ENCODE peak calls at places on chromosome 14, in six cellular contexts. D is psoas muscle, C is transverse colon, V is fibroblast of lung, G is MM.1S, Y is HepG2. I is an unnamed sample.

GRCh38 chr14:102063808-102064429 is 22.9 kb downstream of the HSP90AA1 start:
- DNase-seq in D (peak; percentile 6), C (no peak), V (no peak), G (no peak), Y (no peak), I (no peak)

GRCh38 chr14:60753264-60754126 is 18.9 kb downstream of the MNAT1 start:
- DNase-seq in D (no peak), C (peak; percentile 8), V (peak; percentile 66), G (peak; percentile 79), Y (no peak), I (no peak)

GRCh38 chr14:23145794-23146422 is 26.9 kb upstream of the CEBPE start:
- DNase-seq in D (no peak), C (no peak), V (peak; percentile 38), G (no peak), Y (no peak), I (no peak)

GRCh38 chr14:60736494-60736893 is 1.9 kb downstream of the MNAT1 start:
- DNase-seq in D (no peak), C (no peak), V (peak; percentile 60), G (no peak), Y (peak; percentile 71), I (no peak)

GRCh38 chr14:45181329-45181728 is 45.6 kb downstream of the FANCM start:
- DNase-seq in D (no peak), C (no peak), V (no peak), G (no peak), Y (no peak), I (no peak)

GRCh38 chr14:76870146-76870545 is 43.9 kb downstream of the LRRC74A start:
- DNase-seq in D (no peak), C (no peak), V (no peak), G (no peak), Y (peak; percentile 16), I (no peak)

GRCh38 chr14:39768579-39768978 is 336.3 kb upstream of the FBXO33 start:
- DNase-seq in D (no peak), C (no peak), V (no peak), G (no peak), Y (no peak), I (no peak)

GRCh38 chr14:93430889-93431670 is at the start of gene UNC79:
- DNase-seq in D (no peak), C (no peak), V (peak; percentile 0), G (no peak), Y (no peak), I (no peak)

GRCh38 chr14:58887931-58888330 is 250.2 kb downstream of the DACT1 start:
- DNase-seq in D (no peak), C (no peak), V (no peak), G (no peak), Y (no peak), I (no peak)

GRCh38 chr14:96799489-96800056 is 2.4 kb downstream of the VRK1 start:
- DNase-seq in D (no peak), C (no peak), V (no peak), G (no peak), Y (peak; percentile 27), I (no peak)

GRCh38 chr14:55073856-55074255 is 22.4 kb downstream of the MAPK1IP1L start:
- DNase-seq in D (no peak), C (no peak), V (peak; percentile 82), G (no peak), Y (no peak), I (no peak)

GRCh38 chr14:101187816-101188570 is 284.5 kb upstream of the RTL1 start:
- DNase-seq in D (no peak), C (no peak), V (no peak), G (no peak), Y (no peak), I (peak; percentile 67)

GRCh38 chr14:96851694-96852381 is 54.7 kb downstream of the VRK1 start:
- DNase-seq in D (no peak), C (no peak), V (no peak), G (no peak), Y (no peak), I (no peak)

GRCh38 chr14:41805633-41806032 is 199.0 kb downstream of the LRFN5 start:
- DNase-seq in D (no peak), C (no peak), V (no peak), G (no peak), Y (no peak), I (no peak)

GRCh38 chr14:28652782-28653181 is 113.8 kb upstream of the FOXG1 start:
- DNase-seq in D (no peak), C (no peak), V (peak; percentile 47), G (no peak), Y (no peak), I (no peak)

GRCh38 chr14:69880851-69881250 is 1.6 kb downstream of the SMOC1 start:
- DNase-seq in D (no peak), C (no peak), V (no peak), G (no peak), Y (no peak), I (no peak)

GRCh38 chr14:95527392-95528002 is 7.4 kb upstream of the GLRX5 start:
- DNase-seq in D (no peak), C (peak; percentile 65), V (peak; percentile 91), G (peak; percentile 34), Y (peak; percentile 36), I (no peak)

GRCh38 chr14:50343424-50343823 is 31.3 kb downstream of the DMAC2L start:
- DNase-seq in D (no peak), C (no peak), V (no peak), G (no peak), Y (no peak), I (no peak)

GRCh38 chr14:94728950-94729349 is 41.0 kb downstream of the GSC start:
- DNase-seq in D (no peak), C (no peak), V (no peak), G (no peak), Y (no peak), I (no peak)

GRCh38 chr14:68247867-68248266 is 428.3 kb downstream of the RAD51B start:
- DNase-seq in D (no peak), C (no peak), V (peak; percentile 84), G (no peak), Y (no peak), I (no peak)

GRCh38 chr14:97120204-97121120 is 323.3 kb downstream of the VRK1 start:
- DNase-seq in D (no peak), C (no peak), V (no peak), G (no peak), Y (no peak), I (no peak)

GRCh38 chr14:102500190-102500661 is 9.3 kb downstream of the ANKRD9 start:
- DNase-seq in D (peak; percentile 93), C (peak; percentile 44), V (peak; percentile 60), G (no peak), Y (no peak), I (no peak)

GRCh38 chr14:54881235-54881760 is 21.3 kb downstream of the GCH1 start:
- DNase-seq in D (no peak), C (no peak), V (peak; percentile 47), G (peak; percentile 51), Y (no peak), I (no peak)

DNA sequence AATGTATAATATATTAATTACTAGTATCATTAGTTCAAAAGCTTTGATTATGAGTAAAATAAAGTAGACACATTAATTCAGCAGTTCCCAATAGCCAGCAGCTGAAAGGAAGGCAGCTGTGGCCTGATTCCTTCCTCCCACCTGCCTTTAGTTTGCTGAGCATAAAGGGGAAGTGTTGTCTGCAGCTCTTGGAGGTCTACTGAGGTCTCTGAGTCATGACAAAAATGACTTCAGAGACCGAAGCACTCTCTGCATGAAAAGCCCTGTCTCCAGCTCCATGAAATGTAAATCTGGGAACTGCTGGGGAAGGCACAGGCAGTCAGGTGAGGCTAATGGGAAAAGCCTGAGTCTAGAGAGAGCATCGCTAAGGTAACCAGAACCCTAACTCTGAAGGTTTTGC is 165.4 kb downstream of the NRXN3 start:
- DNase-seq in D (no peak), C (no peak), V (no peak), G (no peak), Y (no peak), I (no peak)
- H3K9me3 ChIP-seq in D (no peaks in the 10 kb centered on the region), C (no peaks in the 10 kb centered on the region), V (no peaks in the 10 kb centered on the region), G (no peaks in the 10 kb centered on the region), Y (no peaks in the 10 kb centered on the region), I (no peaks in the 10 kb centered on the region)

GRCh38 chr14:51653096-51653814 is 1.5 kb downstream of the FRMD6 start:
- DNase-seq in D (no peak), C (no peak), V (peak; percentile 89), G (peak; percentile 9), Y (no peak), I (no peak)
- TF ChIP-seq CTCF in D (no peak), C (peak; percentile 13), V (peak; percentile 47), G (peak; percentile 17), Y (no peak), I (peak; percentile 27)

GRCh38 chr14:30790827-30791226 is 83.5 kb upstream of the COCH start:
- DNase-seq in D (no peak), C (no peak), V (no peak), G (no peak), Y (no peak), I (no peak)
- H3K9me3 ChIP-seq in D (no peaks in the 10 kb centered on the region), C (no peaks in the 10 kb centered on the region), V (no peaks in the 10 kb centered on the region), G (no peaks in the 10 kb centered on the region), Y (no peaks in the 10 kb centered on the region), I (no peaks in the 10 kb centered on the region)

DNA sequence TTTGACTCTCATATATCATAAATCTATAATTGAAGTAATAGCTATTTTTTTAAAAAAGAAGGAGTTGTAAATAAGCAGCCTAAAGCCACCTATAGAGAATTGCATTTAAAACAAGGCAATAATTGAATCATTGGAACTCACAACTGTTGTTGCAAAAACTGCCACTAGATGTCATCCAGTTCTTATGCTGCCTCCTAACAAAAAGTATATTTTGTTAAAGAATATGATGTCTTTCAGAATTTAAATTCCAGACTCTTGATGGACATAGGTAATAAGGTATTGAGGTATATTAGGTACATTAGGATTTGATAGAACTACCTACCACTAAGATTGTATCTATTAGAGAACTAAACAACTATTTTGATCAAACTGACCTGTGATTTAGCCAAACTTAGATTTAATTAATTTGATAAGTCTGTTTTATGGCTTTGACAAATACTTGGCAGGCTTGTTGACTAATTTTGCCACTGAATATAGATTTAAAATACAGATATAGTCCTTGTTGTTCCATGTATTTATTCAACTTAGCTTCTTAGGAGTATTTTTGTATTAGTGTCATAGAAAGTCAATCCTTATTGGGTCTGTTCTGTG is 401.4 kb downstream of the RPL10L start:
- DNase-seq in D (no peak), C (no peak), V (peak; percentile 6), G (no peak), Y (peak; percentile 2), I (no peak)
- TF ChIP-seq CTCF in D (peak; percentile 27), C (peak; percentile 46), V (no peak), G (peak; percentile 43), Y (peak; percentile 37), I (no peak)

GRCh38 chr14:71454513-71455332 is 477.5 kb upstream of the RGS6 start:
- DNase-seq in D (no peak), C (no peak), V (no peak), G (no peak), Y (no peak), I (no peak)
- H3K9me3 ChIP-seq in D (no peaks in the 10 kb centered on the region), C (no peaks in the 10 kb centered on the region), V (no peaks in the 10 kb centered on the region), G (no peaks in the 10 kb centered on the region), Y (no peaks in the 10 kb centered on the region), I (no peaks in the 10 kb centered on the region)